ENCODE peak calls at places on chromosomes 11 and 22, in four cellular contexts. U, E, G and K are unnamed samples.

GRCh38 chr11:102653744-102654291 is 28.7 kb upstream of the MMP20 start:
- DNase-seq in U (no peak), E (no peak), G (peak), K (no peak)

GRCh38 chr22:50604256-50604580 is 3.6 kb downstream of the MAPK8IP2 start:
- DNase-seq in U (no peak), E (no peak), G (no peak), K (no peak)

GRCh38 chr11:58591659-58592058 is 12.8 kb downstream of the ZFP91 start:
- DNase-seq in U (no peak), E (no peak), G (no peak), K (no peak)

GRCh38 chr11:86370922-86371614 is 3.6 kb upstream of the CCDC81 start:
- DNase-seq in U (no peak), E (no peak), G (peak), K (no peak)

GRCh38 chr11:43315966-43316365 is 4.2 kb downstream of the API5 start:
- DNase-seq in U (no peak), E (no peak), G (no peak), K (no peak)

GRCh38 chr11:132453411-132453810 is 1078.9 kb downstream of the OPCML start:
- DNase-seq in U (no peak), E (no peak), G (no peak), K (no peak)

GRCh38 chr11:287821-288327 is 1.1 kb upstream of the PGGHG start:
- DNase-seq in U (peak), E (no peak), G (no peak), K (no peak)

GRCh38 chr11:13261600-13262061 is 16.0 kb upstream of the BMAL1 start:
- DNase-seq in U (no peak), E (no peak), G (peak), K (no peak)

GRCh38 chr11:65420506-65421203 is 1.9 kb upstream of the NEAT1 start:
- DNase-seq in U (no peak), E (no peak), G (no peak), K (no peak)

GRCh38 chr22:43852605-43853327 is 9.5 kb downstream of the SULT4A1 start:
- DNase-seq in U (no peak), E (no peak), G (no peak), K (no peak)

GRCh38 chr11:74636633-74637184 is 44.3 kb downstream of the POLD3 start:
- DNase-seq in U (peak), E (no peak), G (peak), K (no peak)

GRCh38 chr22:41367039-41367679 is 14.6 kb upstream of the TEF start:
- DNase-seq in U (peak), E (no peak), G (peak), K (no peak)
- TF ChIP-seq CTCF in U (peak), E (no peak), G (peak), K (no peak)

DNA sequence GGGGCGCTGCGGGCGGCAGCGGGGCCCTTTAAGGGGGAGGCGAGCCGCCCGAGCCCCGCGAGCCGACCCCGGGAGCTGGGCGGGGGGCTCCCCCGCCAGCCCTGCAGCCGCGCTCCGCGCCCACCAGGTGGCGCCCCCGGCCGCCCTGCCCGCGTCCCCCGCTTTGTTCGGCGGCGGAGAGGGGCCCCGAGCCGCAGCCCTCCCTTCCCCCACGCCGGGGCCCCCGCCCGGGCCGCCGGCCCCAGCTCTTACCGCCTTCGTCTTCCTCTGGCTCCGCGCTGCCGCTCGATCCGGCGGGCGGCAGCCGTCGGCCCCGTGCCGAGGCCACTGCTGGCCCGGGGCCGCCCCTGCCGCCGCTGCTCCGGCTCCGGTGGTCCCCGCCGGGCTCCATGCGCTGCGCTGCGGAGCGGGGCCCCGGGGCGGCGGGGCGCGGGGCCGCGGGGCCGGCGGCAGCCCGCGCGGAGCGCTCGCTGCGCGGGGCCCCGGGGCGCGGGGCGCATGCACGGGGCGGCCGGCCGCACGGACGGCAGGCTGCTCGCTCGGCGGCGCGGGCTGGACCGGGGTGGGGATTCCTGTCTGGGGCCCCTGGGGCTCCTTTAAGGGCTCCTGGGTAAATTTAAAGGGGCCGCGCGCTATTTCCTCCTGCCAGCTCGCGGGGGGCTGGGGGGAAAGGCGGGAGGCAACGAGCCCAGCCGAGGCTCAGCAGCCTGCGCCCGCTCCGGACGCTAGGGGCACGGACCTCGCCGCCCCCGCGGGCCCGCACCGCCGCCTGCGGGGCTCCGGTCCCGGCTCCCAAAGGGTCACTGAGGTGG is at the start of gene ZFTA:
- DNase-seq in U (peak), E (no peak), G (peak), K (no peak)
- TF ChIP-seq CTCF in U (peak), E (peak), G (peak), K (peak)

GRCh38 chr22:35739642-35740041 is 22.0 kb downstream of the APOL5 start:
- DNase-seq in U (no peak), E (no peak), G (no peak), K (no peak)
- TF ChIP-seq CTCF in U (peak), E (no peak), G (no peak), K (peak)

GRCh38 chr11:120566176-120566575 is 54.6 kb downstream of the GRIK4 start:
- DNase-seq in U (no peak), E (no peak), G (peak), K (no peak)

GRCh38 chr11:120563698-120564572 is 52.4 kb downstream of the GRIK4 start:
- DNase-seq in U (no peak), E (no peak), G (no peak), K (no peak)

GRCh38 chr11:120565436-120566155 is 54.0 kb downstream of the GRIK4 start:
- DNase-seq in U (no peak), E (no peak), G (peak), K (no peak)

GRCh38 chr11:120562806-120563425 is 51.4 kb downstream of the GRIK4 start:
- DNase-seq in U (no peak), E (no peak), G (no peak), K (no peak)

DNA sequence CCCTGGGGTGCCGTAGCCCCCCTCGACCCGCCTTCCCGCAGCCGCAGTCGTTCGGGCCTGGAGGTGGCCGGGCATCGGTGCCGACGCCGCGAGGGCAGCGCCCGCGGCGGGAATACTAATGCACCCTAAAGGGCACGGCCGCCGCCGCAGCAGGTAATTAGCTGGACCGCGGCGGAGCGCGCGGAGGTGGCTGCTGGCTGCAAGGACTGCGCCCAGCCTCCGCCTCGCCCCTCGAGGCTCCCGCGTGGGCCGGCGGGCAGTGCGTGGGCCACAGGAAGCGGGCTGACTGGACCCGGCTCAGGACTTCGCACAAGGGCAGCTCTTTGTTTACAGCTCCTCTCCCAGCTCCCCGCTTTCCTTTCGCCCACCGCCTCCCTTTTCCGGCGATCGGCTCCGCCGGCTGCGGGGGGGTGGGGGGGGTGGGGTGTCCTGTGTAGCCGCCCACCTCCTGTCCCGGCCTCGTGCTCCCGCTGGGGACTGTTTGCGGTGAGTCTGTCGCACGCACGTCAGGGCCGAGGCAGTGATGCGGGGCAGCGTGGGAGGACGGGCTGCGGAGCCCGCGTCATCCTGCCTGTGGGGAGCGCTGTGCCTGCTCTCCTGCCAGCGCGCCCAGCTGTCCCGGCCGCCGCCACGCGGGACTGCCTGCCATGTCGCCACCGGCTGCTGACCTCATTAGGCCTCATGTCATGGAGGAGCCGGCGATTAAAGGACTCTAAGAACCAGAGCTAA is 53.2 kb downstream of the GRIK4 start:
- DNase-seq in U (peak), E (peak), G (peak), K (peak)
- TF ChIP-seq CTCF in U (no peak), E (peak), G (no peak), K (peak)

DNA sequence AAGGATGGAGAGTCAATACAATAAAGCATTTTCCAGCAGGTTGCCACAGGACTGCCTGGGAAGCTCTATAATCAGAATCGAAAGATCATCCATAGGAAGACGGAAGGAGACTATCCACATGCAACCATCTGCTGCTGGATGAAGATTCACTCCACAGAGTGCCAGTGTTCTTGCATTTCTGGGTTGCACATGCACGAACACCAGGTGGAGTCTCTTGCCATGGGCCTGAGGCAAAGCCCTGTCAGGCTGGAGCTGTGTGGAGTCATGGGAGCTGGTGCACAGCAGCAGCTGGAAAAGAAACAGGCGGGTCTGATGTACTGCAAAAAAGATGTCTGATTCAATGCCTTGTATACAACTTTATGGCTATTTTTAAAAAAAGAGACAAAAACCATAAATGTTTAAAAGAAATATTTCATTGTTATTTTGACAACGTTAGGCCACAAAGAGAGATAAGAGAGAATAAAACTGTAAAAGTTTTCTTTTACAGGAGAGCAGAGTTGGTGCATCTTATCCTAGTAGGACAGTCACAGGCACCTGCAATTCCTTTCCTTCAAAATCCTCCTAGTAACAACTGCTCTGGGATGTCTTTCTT is 12.9 kb upstream of the FAT3 start:
- DNase-seq in U (no peak), E (no peak), G (peak), K (no peak)
- TF ChIP-seq CTCF in U (no peak), E (no peak), G (peak), K (no peak)

DNA sequence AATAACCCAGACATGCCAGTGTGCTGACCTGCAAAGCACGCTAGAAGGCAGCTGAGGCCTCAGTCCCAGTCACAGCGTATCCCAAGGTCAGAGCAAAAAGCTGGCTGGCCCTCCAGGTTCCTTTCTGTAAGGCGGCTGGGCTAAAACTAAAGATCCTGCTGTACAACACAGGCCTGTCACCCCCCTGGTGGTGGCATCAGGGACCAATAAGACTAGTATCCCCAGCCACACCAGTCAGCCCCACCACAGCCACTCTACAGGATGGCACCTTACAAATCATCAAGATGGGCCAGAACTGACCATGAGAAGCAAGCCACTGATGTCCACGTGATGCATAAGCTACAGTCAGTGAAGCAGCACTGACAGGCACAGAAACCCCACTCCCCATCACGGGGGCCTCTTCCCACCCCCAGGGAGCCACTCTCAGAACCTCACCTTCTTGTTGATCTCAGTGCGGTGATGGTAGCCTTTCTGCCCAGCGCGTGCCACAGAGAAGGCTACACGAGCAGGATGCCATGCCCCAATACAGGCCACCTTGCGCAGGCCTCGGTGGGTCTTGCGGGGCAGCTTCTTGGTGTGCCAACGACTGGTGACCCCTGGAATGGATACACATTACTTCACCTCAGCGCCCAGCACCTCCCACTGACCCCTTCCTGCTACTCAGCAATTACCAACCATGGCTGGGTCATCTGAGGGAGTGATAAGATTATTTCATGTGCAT is 5.0 kb downstream of the RPL3 start:
- DNase-seq in U (no peak), E (no peak), G (no peak), K (no peak)
- TF ChIP-seq CTCF in U (no peak), E (no peak), G (peak), K (peak)

DNA sequence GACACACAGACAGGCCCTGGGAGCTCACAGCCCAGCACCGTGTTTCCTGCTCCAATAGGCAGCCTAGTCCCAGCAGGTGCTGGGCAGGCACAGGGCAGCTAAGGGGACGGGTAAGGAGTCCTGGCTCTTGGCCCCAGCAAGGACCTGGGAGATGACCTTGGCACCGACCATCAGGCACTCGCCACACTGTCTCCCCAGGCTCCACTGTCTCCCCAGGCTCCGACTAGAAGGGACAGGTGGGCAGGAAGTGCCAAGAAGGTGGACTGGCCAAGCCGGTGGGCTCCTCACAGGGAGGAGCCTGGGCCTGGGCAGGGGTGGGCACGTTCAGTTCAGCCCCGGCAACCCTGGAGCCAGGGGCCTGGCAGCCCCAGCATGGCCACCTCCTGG is 193.9 kb downstream of the IGLL1 start:
- DNase-seq in U (no peak), E (no peak), G (no peak), K (no peak)
- TF ChIP-seq CTCF in U (no peak), E (no peak), G (no peak), K (no peak)

GRCh38 chr11:83801799-83802198 is 515.6 kb upstream of the CCDC90B start:
- DNase-seq in U (no peak), E (no peak), G (peak), K (no peak)
- TF ChIP-seq CTCF in U (peak), E (no peak), G (peak), K (peak)

GRCh38 chr22:39654959-39655579 is 84.5 kb downstream of the CACNA1I start:
- DNase-seq in U (peak), E (no peak), G (no peak), K (no peak)
- TF ChIP-seq CTCF in U (peak), E (no peak), G (no peak), K (peak)